ENCODE peak calls at places on chromosomes 5 and 9, in seven cellular contexts. N is mesendoderm, U is IMR-90, D is H9, R is H1, A is mesenchymal stem cell, G is trophoblast cell. I is an unnamed sample.
A peak's percentile ranks its signal among the peaks of the same experiment; 100 is the strongest.

GRCh38 chr5:72252574-72253155 is 67.4 kb downstream of the MRPS27 start:
- DNase-seq in N (no peak), U (no peak), D (no peak), R (no peak), A (no peak), G (no peak), I (no peak)

GRCh38 chr5:149455889-149456409 is 76.9 kb upstream of the IL17B start:
- DNase-seq in N (no peak), U (peak; percentile 86), D (no peak), R (no peak), A (peak; percentile 89), G (peak; percentile 97), I (no peak)

GRCh38 chr9:130234340-130235260 is 31.0 kb upstream of the HMCN2 start:
- DNase-seq in N (no peak), U (peak; percentile 72), D (no peak), R (no peak), A (peak; percentile 74), G (no peak), I (no peak)

GRCh38 chr9:17191095-17191494 is 56.3 kb downstream of the CNTLN start:
- DNase-seq in N (no peak), U (peak; percentile 25), D (no peak), R (no peak), A (peak; percentile 40), G (no peak), I (no peak)

GRCh38 chr5:98773214-98773463 is 324 bp upstream of the RGMB start:
- DNase-seq in N (no peak), U (no peak), D (no peak), R (no peak), A (no peak), G (no peak), I (no peak)

GRCh38 chr5:23727271-23727670 is 219.9 kb downstream of the PRDM9 start:
- DNase-seq in N (no peak), U (no peak), D (no peak), R (no peak), A (no peak), G (peak; percentile 57), I (no peak)

GRCh38 chr5:180938294-180938693 is 39.3 kb downstream of the BTNL8 start:
- DNase-seq in N (no peak), U (no peak), D (no peak), R (no peak), A (no peak), G (no peak), I (no peak)

GRCh38 chr5:180313677-180314076 is 21.8 kb upstream of the MAPK9 start:
- DNase-seq in N (no peak), U (no peak), D (no peak), R (no peak), A (no peak), G (peak; percentile 95), I (no peak)

GRCh38 chr5:15943487-15943886 is 236.1 kb downstream of the MARCHF11 start:
- DNase-seq in N (peak; percentile 22), U (peak; percentile 75), D (no peak), R (no peak), A (peak; percentile 30), G (no peak), I (no peak)

GRCh38 chr5:150461231-150461630 is 11.7 kb upstream of the RPS14 start:
- DNase-seq in N (peak; percentile 47), U (no peak), D (no peak), R (no peak), A (no peak), G (no peak), I (no peak)

GRCh38 chr5:92805446-92805845 is 775.6 kb downstream of the NR2F1-AS1 start:
- DNase-seq in N (no peak), U (no peak), D (no peak), R (no peak), A (no peak), G (no peak), I (no peak)
- H3K18ac ChIP-seq in N (no peak overlapping the region), U (no peak overlapping the region), D (no peak overlapping the region), R (no peak overlapping the region), A (no peak overlapping the region), G (no peak overlapping the region), I (no peak overlapping the region)

GRCh38 chr9:129058965-129059795 is 21.7 kb upstream of the DOLPP1 start:
- DNase-seq in N (no peak), U (peak; percentile 42), D (no peak), R (no peak), A (no peak), G (no peak), I (no peak)
- H2BK5ac ChIP-seq in N (no peak overlapping the region), U (no peak overlapping the region), D (no peak overlapping the region), R (no peak overlapping the region), A (no peak overlapping the region), G (no peak overlapping the region), I (no peak overlapping the region)

GRCh38 chr9:136291306-136292025 is 12.4 kb downstream of the CCDC187 start:
- DNase-seq in N (no peak), U (no peak), D (no peak), R (no peak), A (no peak), G (no peak), I (no peak)
- H3K4me1 ChIP-seq in N (no peaks in the 10 kb centered on the region), U (no peaks in the 10 kb centered on the region), D (no peaks in the 10 kb centered on the region), R (no peaks in the 10 kb centered on the region), A (no peaks in the 10 kb centered on the region), G (peaks cover 6% of the 10 kb centered on the region), I (peaks cover 2% of the 10 kb centered on the region)

DNA sequence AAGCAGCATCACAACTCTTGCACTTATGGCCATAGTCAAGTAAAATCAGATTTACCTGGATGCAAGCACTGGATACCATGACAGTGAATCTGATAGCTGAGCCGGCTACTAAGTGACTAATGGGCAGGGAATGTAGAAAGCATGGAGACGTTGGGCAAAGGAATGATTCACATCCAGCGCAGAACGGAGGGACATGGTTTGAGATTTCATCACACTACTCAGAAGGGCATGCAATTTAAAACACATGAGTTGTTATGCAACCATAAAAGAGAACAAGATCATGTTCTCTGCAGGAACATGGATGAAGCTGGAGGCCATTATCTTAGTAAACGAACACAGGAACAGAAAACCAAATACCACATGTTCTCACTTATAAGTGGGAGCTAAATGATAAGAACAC is 169.1 kb upstream of the PIK3R1 start:
- DNase-seq in N (peak; percentile 14), U (peak; percentile 98), D (no peak), R (no peak), A (peak; percentile 98), G (peak; percentile 86), I (no peak)
- H3K18ac ChIP-seq in N (no peak overlapping the region), U (peak overlapping the region; percentile 25), D (no peak overlapping the region), R (no peak overlapping the region), A (peak overlapping the region; percentile 32), G (no peak overlapping the region), I (no peak overlapping the region)

DNA sequence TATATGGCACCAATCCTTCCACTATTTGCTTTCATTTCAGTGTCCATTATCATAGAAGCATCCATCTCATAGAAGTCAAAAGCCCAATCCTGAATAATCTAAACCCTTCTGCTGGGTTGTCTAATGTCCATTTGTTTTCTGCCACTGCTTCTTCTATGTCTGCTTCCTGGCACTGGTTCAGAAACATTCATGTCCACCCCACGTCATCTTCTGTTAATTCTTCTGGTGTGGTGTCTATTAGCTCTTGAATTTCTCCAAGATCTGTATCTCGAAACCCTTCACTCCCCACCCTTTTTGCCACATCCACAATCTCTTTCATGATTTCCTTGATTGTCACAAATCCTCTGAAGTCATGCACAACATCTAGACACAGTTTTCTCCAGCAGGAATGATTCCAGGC is 23.2 kb upstream of the GOLGA1 start:
- DNase-seq in N (no peak), U (peak; percentile 11), D (no peak), R (no peak), A (no peak), G (no peak), I (no peak)
- H2BK5ac ChIP-seq in N (no peak overlapping the region), U (no peak overlapping the region), D (no peak overlapping the region), R (no peak overlapping the region), A (no peak overlapping the region), G (no peak overlapping the region), I (no peak overlapping the region)

DNA sequence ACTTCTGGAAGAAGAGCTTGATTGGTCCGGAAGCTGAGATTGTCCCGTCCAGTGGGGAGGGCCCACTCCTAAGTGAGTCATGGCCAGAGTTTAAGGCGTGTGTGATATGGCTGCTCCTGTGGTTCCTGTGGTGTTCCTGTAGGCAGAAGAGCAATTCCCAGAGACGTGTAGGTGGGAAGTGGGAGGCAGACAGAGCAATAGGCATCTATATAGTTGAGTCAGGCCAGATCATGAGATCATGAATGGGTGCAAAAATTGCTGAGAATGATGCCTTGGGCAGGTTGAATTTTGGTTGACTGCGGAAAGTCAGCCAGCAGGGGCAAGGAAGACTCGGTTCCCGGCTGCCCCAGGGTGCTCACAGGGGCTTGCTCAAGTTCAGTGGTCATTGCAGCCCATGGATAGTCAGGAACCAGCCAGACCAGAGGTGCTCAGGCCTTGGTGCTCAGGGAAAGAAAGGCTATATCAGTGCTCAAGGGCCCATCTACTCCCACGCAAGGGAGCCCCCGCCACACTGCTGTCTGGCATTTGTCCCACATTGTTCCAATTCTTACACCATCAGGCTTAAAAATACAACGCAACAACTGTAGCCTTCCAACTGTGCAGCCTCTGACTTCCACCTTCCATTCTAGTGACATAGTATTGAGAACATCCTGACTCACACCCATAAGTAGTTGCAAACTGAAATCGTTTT is 21.0 kb upstream of the GSN start:
- DNase-seq in N (no peak), U (peak; percentile 93), D (no peak), R (no peak), A (peak; percentile 65), G (peak; percentile 67), I (no peak)
- H3K4me1 ChIP-seq in N (no peaks in the 10 kb centered on the region), U (peaks cover 5% of the 10 kb centered on the region), D (no peaks in the 10 kb centered on the region), R (no peaks in the 10 kb centered on the region), A (peaks cover 4% of the 10 kb centered on the region), G (peaks cover 3% of the 10 kb centered on the region), I (no peaks in the 10 kb centered on the region)

GRCh38 chr9:98249774-98250173 is 5.7 kb downstream of the TBC1D2 start:
- DNase-seq in N (no peak), U (no peak), D (no peak), R (no peak), A (no peak), G (no peak), I (no peak)
- H3K18ac ChIP-seq in N (no peak overlapping the region), U (peak overlapping the region; percentile 6), D (no peak overlapping the region), R (no peak overlapping the region), A (peak overlapping the region; percentile 67), G (peak overlapping the region; percentile 27), I (no peak overlapping the region)

GRCh38 chr9:18928711-18929110 is 104.3 kb downstream of the SAXO1 start:
- DNase-seq in N (no peak), U (peak; percentile 81), D (no peak), R (no peak), A (no peak), G (no peak), I (no peak)
- H2BK5ac ChIP-seq in N (no peak overlapping the region), U (peak overlapping the region; percentile 64), D (no peak overlapping the region), R (no peak overlapping the region), A (no peak overlapping the region), G (no peak overlapping the region), I (no peak overlapping the region)

DNA sequence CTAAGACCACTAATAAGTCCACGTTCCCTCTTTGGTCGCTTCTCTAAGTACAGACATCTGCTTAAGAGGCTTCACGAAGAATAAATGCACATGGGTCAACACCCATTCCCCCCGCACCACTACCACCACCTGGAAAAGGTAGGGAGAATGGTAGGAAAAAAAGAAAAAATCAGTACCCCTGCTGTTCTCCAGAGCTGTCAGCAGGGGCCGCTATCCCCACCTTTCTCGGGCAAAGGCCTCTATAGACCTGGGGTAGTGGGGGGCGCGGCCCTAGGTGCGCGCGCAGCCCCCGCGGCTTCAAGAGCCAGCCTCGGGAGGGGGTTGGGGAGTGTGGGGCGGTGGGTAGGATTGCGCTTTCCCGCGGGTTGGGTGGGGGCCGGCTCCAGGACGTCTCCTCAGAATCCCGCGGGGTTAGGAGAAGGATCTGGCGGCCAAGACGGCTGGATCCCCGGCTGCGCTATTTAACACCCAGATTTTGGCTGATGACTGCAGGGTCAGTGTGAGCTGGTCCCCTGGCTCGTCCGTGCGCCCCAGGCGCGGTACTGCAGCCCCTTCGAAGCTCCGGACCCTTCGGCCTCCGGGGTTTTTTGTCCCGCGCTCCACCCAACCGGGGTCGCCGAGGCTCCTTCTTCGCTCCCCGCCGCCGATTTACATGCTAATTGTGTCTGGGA is 1.6 kb upstream of the SEMA6A start:
- DNase-seq in N (peak; percentile 95), U (peak; percentile 19), D (peak; percentile 93), R (peak; percentile 83), A (peak; percentile 78), G (peak; percentile 59), I (peak; percentile 90)
- H3K4me1 ChIP-seq in N (peaks cover 5% of the 10 kb centered on the region), U (no peaks in the 10 kb centered on the region), D (peaks cover 4% of the 10 kb centered on the region), R (no peaks in the 10 kb centered on the region), A (peaks cover 16% of the 10 kb centered on the region), G (peaks cover 18% of the 10 kb centered on the region), I (peaks cover 2% of the 10 kb centered on the region)

I was measured in neuronal stem cell.